ENCODE peak calls at places on chromosomes 1 and 21, in six cellular contexts. R, E, T, L, Y and I are unnamed samples.

GRCh38 chr1:221169447-221169889 is 290.2 kb downstream of the HLX start:
- DNase-seq in Y (no peak), E (no peak), R (peak; percentile 79), T (no peak), L (no peak), I (no peak)

GRCh38 chr1:181936269-181936668 is 125.2 kb downstream of the ZNF648 start:
- DNase-seq in R (no peak), L (no peak), Y (no peak), E (no peak), T (no peak), I (no peak)

GRCh38 chr1:210475806-210476205 is 147.1 kb downstream of the HHAT start:
- DNase-seq in L (no peak), T (no peak), Y (no peak), E (no peak), R (no peak), I (no peak)

GRCh38 chr1:61090546-61090945 is 8.2 kb downstream of the NFIA start:
- DNase-seq in R (no peak), E (no peak), Y (no peak), T (no peak), L (no peak), I (no peak)

GRCh38 chr1:17531343-17531681 is 8.2 kb upstream of the ARHGEF10L start:
- DNase-seq in R (no peak), E (no peak), T (no peak), Y (no peak), L (no peak), I (no peak)

GRCh38 chr1:38898653-38899230 is 17.4 kb upstream of the GJA9 start:
- DNase-seq in E (no peak), L (peak; percentile 76), R (no peak), Y (no peak), T (no peak), I (no peak)

GRCh38 chr1:62090016-62090415 is 104.6 kb upstream of the L1TD1 start:
- DNase-seq in R (peak; percentile 71), E (no peak), L (no peak), T (no peak), Y (no peak), I (no peak)

GRCh38 chr1:39081266-39082139 is 55.4 kb downstream of the NDUFS5 start:
- DNase-seq in R (no peak), E (no peak), Y (no peak), T (no peak), L (peak; percentile 30), I (no peak)

GRCh38 chr1:223815865-223816264 is 29.9 kb downstream of the TP53BP2 start:
- DNase-seq in Y (no peak), L (peak; percentile 92), T (no peak), R (no peak), E (no peak), I (no peak)

GRCh38 chr1:22618056-22618455 is 18.4 kb upstream of the C1QA start:
- DNase-seq in L (no peak), Y (no peak), R (no peak), E (no peak), T (no peak), I (no peak)

GRCh38 chr1:110211503-110212164 is 1.5 kb downstream of the KCNC4 start:
- DNase-seq in T (no peak), L (no peak), Y (no peak), R (no peak), E (no peak), I (no peak)

GRCh38 chr1:220810963-220811362 is 24.2 kb downstream of the MTARC1 start:
- DNase-seq in Y (no peak), R (no peak), L (no peak), T (no peak), E (no peak), I (no peak)

GRCh38 chr1:58799080-58799479 is 15.2 kb upstream of the JUN start:
- DNase-seq in Y (no peak), E (no peak), T (no peak), L (no peak), R (no peak), I (no peak)

GRCh38 chr1:187051618-187052232 is 223.0 kb downstream of the PLA2G4A start:
- DNase-seq in R (peak; percentile 59), Y (peak; percentile 59), L (peak; percentile 51), T (no peak), E (no peak), I (peak; percentile 56)

GRCh38 chr1:51168946-51169345 is 66.9 kb downstream of the C1orf185 start:
- DNase-seq in E (no peak), Y (no peak), L (no peak), T (no peak), R (no peak), I (no peak)

GRCh38 chr1:198902616-198903140 is 263.8 kb downstream of the PTPRC start:
- DNase-seq in T (no peak), R (no peak), L (no peak), E (no peak), Y (no peak), I (no peak)

GRCh38 chr1:169367096-169367685 is 406 bp downstream of the NME7 start:
- DNase-seq in R (no peak), L (no peak), T (no peak), Y (no peak), E (no peak), I (no peak)

GRCh38 chr1:209655832-209656231 is 3.6 kb upstream of the LAMB3 start:
- DNase-seq in T (peak; percentile 31), E (no peak), R (no peak), L (peak; percentile 99), Y (no peak), I (peak; percentile 80)

GRCh38 chr1:41361495-41362356 is 492 bp downstream of the FOXO6 start:
- DNase-seq in E (no peak), Y (no peak), R (peak; percentile 75), L (no peak), T (peak; percentile 34), I (peak; percentile 33)

GRCh38 chr1:210674151-210674550 is 345.4 kb downstream of the HHAT start:
- DNase-seq in L (no peak), T (no peak), R (no peak), Y (no peak), E (no peak), I (no peak)

GRCh38 chr1:159942700-159943640 is 2.4 kb downstream of the IGSF9 start:
- DNase-seq in L (no peak), E (no peak), Y (no peak), T (no peak), R (peak; percentile 29), I (no peak)

GRCh38 chr1:105608713-105609112 is 1447.8 kb upstream of the PRMT6 start:
- DNase-seq in T (no peak), R (no peak), E (no peak), Y (no peak), L (peak; percentile 41), I (no peak)

GRCh38 chr1:30036229-30036547 is 687.2 kb downstream of the MATN1 start:
- DNase-seq in T (no peak), E (no peak), L (no peak), Y (no peak), R (peak; percentile 22), I (no peak)

GRCh38 chr1:230268371-230269170 is 157.6 kb downstream of the PGBD5 start:
- DNase-seq in L (peak; percentile 80), R (peak; percentile 80), T (peak; percentile 73), E (no peak), Y (peak; percentile 6), I (peak; percentile 95)

GRCh38 chr1:6025269-6026094 is 20.2 kb upstream of the KCNAB2 start:
- DNase-seq in L (no peak), R (no peak), E (no peak), Y (no peak), T (no peak), I (peak; percentile 33)

GRCh38 chr1:229087339-229087738 is 183.6 kb upstream of the RAB4A start:
- DNase-seq in T (no peak), E (no peak), R (peak; percentile 29), L (no peak), Y (no peak), I (no peak)

GRCh38 chr1:203427451-203427850 is 48.2 kb upstream of the PRELP start:
- DNase-seq in T (no peak), R (no peak), L (no peak), Y (no peak), E (no peak), I (no peak)

GRCh38 chr1:99645699-99646531 is at the start of gene PALMD:
- DNase-seq in R (peak; percentile 65), E (peak; percentile 49), L (peak; percentile 60), T (peak; percentile 22), Y (no peak), I (peak; percentile 17)

GRCh38 chr1:230359992-230360391 is 66.1 kb downstream of the PGBD5 start:
- DNase-seq in E (no peak), L (peak; percentile 93), R (no peak), Y (no peak), T (no peak), I (no peak)

GRCh38 chr21:34510148-34511142 is 1.6 kb downstream of the KCNE1 start:
- DNase-seq in L (peak; percentile 75), Y (peak; percentile 18), R (peak; percentile 94), T (peak; percentile 84), E (no peak), I (peak; percentile 84)

GRCh38 chr1:94727846-94728715 is 92.1 kb upstream of the SLC44A3 start:
- DNase-seq in R (no peak), Y (peak; percentile 54), L (peak; percentile 94), T (no peak), E (peak; percentile 74), I (no peak)
- H3K27ac ChIP-seq in R (no peak overlapping the region), Y (peak overlapping the region; percentile 54), L (peak overlapping the region; percentile 25), T (peak overlapping the region; percentile 24), E (no peak overlapping the region), I (peak overlapping the region; percentile 53)

GRCh38 chr1:18682375-18682774 is 51.7 kb downstream of the PAX7 start:
- DNase-seq in R (no peak), L (no peak), Y (no peak), T (no peak), E (no peak), I (no peak)

GRCh38 chr1:18673976-18674375 is 43.3 kb downstream of the PAX7 start:
- DNase-seq in R (no peak), Y (no peak), L (peak; percentile 46), T (no peak), E (no peak), I (no peak)

GRCh38 chr1:18681423-18681835 is 50.8 kb downstream of the PAX7 start:
- DNase-seq in Y (peak; percentile 29), E (no peak), T (no peak), R (no peak), L (peak; percentile 82), I (peak; percentile 39)

GRCh38 chr1:18676431-18676830 is 45.8 kb downstream of the PAX7 start:
- DNase-seq in L (no peak), R (no peak), E (no peak), T (no peak), Y (no peak), I (no peak)
- H3K27ac ChIP-seq in L (no peak overlapping the region), R (peak overlapping the region; percentile 76), E (no peak overlapping the region), T (no peak overlapping the region), Y (no peak overlapping the region), I (no peak overlapping the region)

DNA sequence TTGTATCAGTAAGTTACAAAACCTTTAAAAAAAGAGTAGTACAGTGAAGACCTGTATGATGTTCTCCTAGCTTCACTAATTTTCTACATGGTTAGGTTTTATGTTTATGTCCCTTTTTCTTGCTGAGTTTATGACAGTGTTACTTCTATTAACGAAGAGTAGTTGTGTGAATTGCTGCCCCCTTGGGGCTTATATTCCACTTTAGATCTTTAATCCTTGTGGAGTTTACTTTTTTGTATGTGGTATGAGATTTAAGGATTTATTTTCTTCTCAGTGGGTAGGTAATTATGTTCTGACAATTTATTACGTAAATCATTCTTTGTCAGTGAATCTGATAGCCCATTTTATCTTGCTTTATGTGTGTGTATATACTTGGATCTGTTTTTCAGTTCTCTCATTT is 14.8 kb downstream of the KCTD3 start:
- DNase-seq in L (peak; percentile 24), E (no peak), R (no peak), Y (no peak), T (no peak), I (no peak)
- H3K27ac ChIP-seq in L (no peak overlapping the region), E (no peak overlapping the region), R (no peak overlapping the region), Y (no peak overlapping the region), T (no peak overlapping the region), I (no peak overlapping the region)

GRCh38 chr21:43867936-43868335 is 2.9 kb downstream of the AGPAT3 start:
- DNase-seq in T (peak; percentile 38), L (no peak), R (no peak), E (no peak), Y (no peak), I (peak; percentile 55)
- H3K27ac ChIP-seq in T (peak overlapping the region; percentile 93), L (peak overlapping the region; percentile 9), R (no peak overlapping the region), E (no peak overlapping the region), Y (no peak overlapping the region), I (peak overlapping the region; percentile 89)